ENCODE peak calls at places on chromosome 10, in nine cellular contexts. U is H9, G is coronary artery, Z is adrenal gland, Q is GM12878, W is fibroblast of mammary gland, P is stomach, T is prostate gland, L is psoas muscle. R is an unnamed sample.
A peak's percentile ranks its signal among the peaks of the same experiment; 100 is the strongest.

GRCh38 chr10:93475871-93476270 is 6.3 kb downstream of the MYOF start:
- DNase-seq in L (no peak), W (peak; percentile 86), T (no peak), U (no peak), Q (no peak), P (no peak), Z (no peak), G (peak; percentile 31), R (no peak)

GRCh38 chr10:131203456-131204357 is 107.8 kb downstream of the TCERG1L start:
- DNase-seq in Q (no peak), L (peak; percentile 25), G (peak; percentile 50), P (peak; percentile 18), U (peak; percentile 13), W (no peak), Z (no peak), T (no peak), R (no peak)

GRCh38 chr10:77165445-77166316 is 471.9 kb downstream of the KCNMA1 start:
- DNase-seq in Z (peak; percentile 25), P (peak; percentile 38), W (peak; percentile 77), L (no peak), Q (peak; percentile 24), T (peak; percentile 49), U (peak; percentile 73), G (no peak), R (peak; percentile 59)

GRCh38 chr10:121084675-121085070 is 233.5 kb downstream of the WDR11 start:
- DNase-seq in T (no peak), L (no peak), Z (no peak), U (no peak), W (no peak), G (no peak), Q (no peak), P (no peak), R (no peak)

GRCh38 chr10:89164080-89164479 is 43.0 kb downstream of the CH25H start:
- DNase-seq in P (no peak), Q (no peak), T (no peak), G (no peak), U (no peak), Z (no peak), W (no peak), L (no peak), R (no peak)

GRCh38 chr10:121633056-121633455 is 34.8 kb upstream of the FGFR2 start:
- DNase-seq in W (no peak), Q (no peak), Z (no peak), L (no peak), G (no peak), T (no peak), U (no peak), P (no peak), R (no peak)

GRCh38 chr10:80268266-80268665 is 21.2 kb downstream of the MAT1A start:
- DNase-seq in T (no peak), Z (no peak), Q (no peak), G (no peak), P (no peak), L (no peak), U (no peak), W (peak; percentile 26), R (no peak)

GRCh38 chr10:64546073-64546472 is 1024.9 kb downstream of the REEP3 start:
- DNase-seq in G (no peak), P (no peak), Q (no peak), L (no peak), U (no peak), T (no peak), W (no peak), Z (no peak), R (no peak)

GRCh38 chr10:15842493-15843169 is 17.7 kb downstream of the MINDY3 start:
- DNase-seq in U (no peak), Q (no peak), P (no peak), G (no peak), T (no peak), W (peak; percentile 18), L (no peak), Z (no peak), R (no peak)

GRCh38 chr10:354901-355617 is 219.8 kb downstream of the ZMYND11 start:
- DNase-seq in Z (no peak), U (no peak), P (no peak), W (no peak), L (no peak), G (no peak), T (no peak), Q (no peak), R (no peak)

GRCh38 chr10:132591166-132591971 is 53.8 kb downstream of the INPP5A start:
- DNase-seq in U (peak; percentile 75), L (peak; percentile 81), Q (no peak), T (peak; percentile 81), P (peak; percentile 77), G (peak; percentile 91), Z (peak; percentile 81), W (peak; percentile 56), R (peak; percentile 64)

DNA sequence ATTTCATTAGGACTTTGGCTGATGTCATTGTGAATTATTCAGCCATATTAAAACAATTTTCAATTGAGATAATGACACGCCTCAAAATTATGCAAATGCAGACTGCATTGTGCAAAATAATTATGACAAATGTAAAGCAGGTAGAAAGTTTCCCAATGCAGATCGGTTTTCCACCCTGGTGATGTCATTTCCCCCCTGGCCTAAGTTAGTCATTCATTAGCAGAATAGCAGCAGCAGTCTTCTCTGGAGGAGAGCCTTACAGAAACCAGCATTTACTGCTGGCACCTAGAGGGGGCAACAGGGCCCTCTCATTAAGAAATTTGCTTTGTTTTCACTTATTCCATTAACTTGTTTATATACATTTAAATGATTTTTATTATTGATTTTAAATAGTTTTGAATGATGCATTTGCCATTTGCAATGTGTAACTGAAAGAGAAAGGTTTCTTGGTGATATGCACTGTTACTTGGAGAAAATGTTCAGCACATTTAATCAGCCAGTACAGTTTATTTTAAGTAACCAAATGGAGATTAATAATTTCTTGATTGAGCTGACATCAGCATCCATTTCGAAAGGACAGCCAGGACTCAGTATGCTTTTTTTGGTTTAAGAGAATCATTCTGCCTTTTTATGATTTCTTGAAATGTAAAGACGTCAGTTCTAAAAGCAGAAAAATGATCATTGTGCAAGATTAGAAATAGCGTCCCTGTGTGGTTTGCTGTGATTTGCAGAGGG is 3.4 kb downstream of the ARID5B start:
- DNase-seq in Q (peak; percentile 75), G (no peak), T (no peak), W (peak; percentile 90), U (no peak), P (no peak), L (no peak), Z (peak; percentile 65), R (no peak)
- TF ChIP-seq CTCF in Q (peak; percentile 29), G (no peak), T (no peak), W (peak; percentile 46), U (peak; percentile 56), P (no peak), L (peak; percentile 2), Z (no peak), R (no peak)

GRCh38 chr10:117167346-117168134 is 29.5 kb upstream of the VAX1 start:
- DNase-seq in G (no peak), L (no peak), P (no peak), T (no peak), Q (no peak), U (no peak), W (no peak), Z (no peak), R (no peak)
- TF ChIP-seq CTCF in G (no peak), L (no peak), P (no peak), T (no peak), Q (no peak), U (no peak), W (no peak), Z (no peak), R (no peak)

DNA sequence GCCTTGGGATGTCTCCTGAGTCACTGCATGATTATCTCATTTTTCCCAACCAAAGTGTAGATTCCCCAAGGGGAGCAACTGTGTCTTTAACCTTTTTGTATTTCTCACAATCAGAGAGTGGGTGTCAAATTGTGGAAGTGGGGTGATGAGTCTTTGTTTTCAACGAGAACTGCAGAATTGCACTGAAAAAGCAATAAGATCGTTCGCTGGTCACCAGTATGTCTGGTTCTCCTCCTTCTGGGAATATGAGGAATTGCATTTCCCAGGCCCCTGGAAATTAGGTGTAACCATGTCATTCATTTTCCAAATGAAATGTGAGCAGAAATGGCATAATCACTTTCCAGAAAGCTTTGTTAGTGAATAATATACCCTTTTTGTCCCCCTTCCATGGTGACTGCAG is 326.9 kb downstream of the GPAM start:
- DNase-seq in Z (no peak), U (no peak), P (no peak), T (no peak), W (peak; percentile 65), L (no peak), Q (no peak), G (no peak), R (no peak)
- TF ChIP-seq CTCF in Z (no peak), U (peak; percentile 66), P (no peak), T (peak; percentile 14), W (peak; percentile 77), L (peak; percentile 10), Q (no peak), G (no peak), R (peak; percentile 29)

GRCh38 chr10:50416885-50417284 is 165.6 kb upstream of the ASAH2 start:
- DNase-seq in T (no peak), U (no peak), Z (no peak), P (no peak), L (no peak), W (no peak), Q (no peak), G (no peak), R (no peak)

GRCh38 chr10:50417906-50418697 is 166.8 kb upstream of the ASAH2 start:
- DNase-seq in Q (peak; percentile 63), P (peak; percentile 62), Z (peak; percentile 71), W (peak; percentile 90), G (peak; percentile 83), T (peak; percentile 21), L (peak; percentile 86), U (peak; percentile 71), R (peak; percentile 73)

GRCh38 chr10:50415292-50415691 is 164.0 kb upstream of the ASAH2 start:
- DNase-seq in Z (no peak), L (no peak), Q (no peak), T (no peak), U (no peak), W (no peak), P (no peak), G (no peak), R (no peak)

GRCh38 chr10:50417486-50417905 is 166.2 kb upstream of the ASAH2 start:
- DNase-seq in U (no peak), P (no peak), L (no peak), W (peak; percentile 26), G (no peak), T (no peak), Z (peak; percentile 28), Q (no peak), R (no peak)

DNA sequence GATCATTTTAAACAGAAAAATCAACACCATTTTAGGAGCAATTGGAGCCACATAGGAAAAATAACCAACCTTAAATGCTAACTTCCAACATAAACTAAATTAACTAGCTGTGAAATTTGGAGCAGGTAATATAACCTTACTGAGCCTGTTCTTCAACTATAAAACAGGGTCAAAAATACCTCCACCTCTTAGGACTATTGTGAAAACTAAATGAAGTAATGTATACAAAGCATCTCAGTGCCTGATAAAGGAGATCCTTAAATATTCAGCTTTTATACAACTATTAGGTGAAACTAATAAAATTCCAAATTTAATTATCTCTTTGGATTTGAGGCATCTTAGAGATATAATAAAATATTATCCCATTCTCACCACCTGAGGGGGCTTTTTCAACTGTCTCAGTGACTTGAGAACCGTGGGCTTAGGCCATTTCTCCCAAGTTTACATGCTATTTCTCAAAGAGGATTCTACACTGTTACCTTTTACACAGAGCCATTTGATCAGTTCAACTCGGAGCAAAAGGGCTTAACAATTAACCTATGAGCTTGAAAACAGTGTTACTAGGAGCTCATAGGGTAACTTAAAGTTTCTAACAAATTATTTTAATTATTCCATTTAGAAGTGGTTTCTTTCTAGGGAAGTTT is 165.0 kb upstream of the ASAH2 start:
- DNase-seq in W (peak; percentile 49), G (no peak), L (no peak), Z (no peak), U (no peak), Q (no peak), P (no peak), T (no peak), R (no peak)
- TF ChIP-seq CTCF in W (peak; percentile 18), G (no peak), L (no peak), Z (no peak), U (peak; percentile 17), Q (no peak), P (no peak), T (no peak), R (no peak)

R was measured in WTC11.